ENCODE peak calls at places on chromosomes 4 and X, in five cellular contexts. Y is PC-3, U is fibroblast of lung, D is NCI-H460, G is GM12892. R is an unnamed sample.

GRCh38 chrX:107818900-107819521 is 6.7 kb upstream of the MID2 start:
- DNase-seq in Y (no peak), U (no peak), D (no peak), G (no peak), R (no peak)

GRCh38 chrX:10781847-10782530 is 161.6 kb upstream of the MID1 start:
- DNase-seq in Y (peak), U (peak), D (no peak), G (no peak), R (no peak)

GRCh38 chr4:77921701-77922100 is 59.1 kb downstream of the MRPL1 start:
- DNase-seq in Y (peak), U (peak), D (peak), G (no peak), R (no peak)

GRCh38 chr4:184397516-184398163 is 76.7 kb downstream of the IRF2 start:
- DNase-seq in Y (no peak), U (no peak), D (no peak), G (no peak), R (no peak)

GRCh38 chr4:113955948-113956347 is 23.5 kb downstream of the ARSJ start:
- DNase-seq in Y (no peak), U (no peak), D (no peak), G (no peak), R (no peak)

GRCh38 chrX:23052324-23052723 is 52.6 kb downstream of the DDX53 start:
- DNase-seq in Y (no peak), U (no peak), D (no peak), G (no peak), R (no peak)

GRCh38 chr4:2942532-2943363 is 20.5 kb downstream of the NOP14 start:
- DNase-seq in Y (no peak), U (no peak), D (no peak), G (no peak), R (no peak)

GRCh38 chrX:108186811-108187210 is 95.2 kb downstream of the ATG4A start:
- DNase-seq in Y (peak), U (peak), D (peak), G (no peak), R (no peak)

GRCh38 chr4:144300616-144301015 is 160.1 kb upstream of the GYPA start:
- DNase-seq in Y (no peak), U (no peak), D (no peak), G (no peak), R (no peak)

GRCh38 chrX:45070116-45071007 is 130.3 kb downstream of the DIPK2B start:
- DNase-seq in Y (peak), U (peak), D (peak), G (no peak), R (no peak)

GRCh38 chrX:26597981-26598380 is 382.0 kb downstream of the MAGEB5 start:
- DNase-seq in Y (peak), U (no peak), D (no peak), G (no peak), R (no peak)

GRCh38 chr4:121220698-121221097 is 56.6 kb upstream of the TNIP3 start:
- DNase-seq in Y (no peak), U (no peak), D (no peak), G (no peak), R (no peak)

GRCh38 chrX:70476934-70477733 is 32.5 kb downstream of the DLG3 start:
- DNase-seq in Y (peak), U (peak), D (peak), G (no peak), R (no peak)

GRCh38 chrX:107769581-107770317 is 5.8 kb downstream of the TSC22D3 start:
- DNase-seq in Y (no peak), U (no peak), D (no peak), G (no peak), R (no peak)